ENCODE peak calls at places on chromosomes 13 and 19, in four cellular contexts. U is GM12878, F is K562, D is HL-60. K is an unnamed sample.

GRCh38 chr13:109157275-109157674 is 527.9 kb downstream of the MYO16 start:
- DNase-seq in U (no peak), F (no peak), D (no peak), K (no peak)

GRCh38 chr19:58400638-58400915 is 5.1 kb downstream of the RNF225 start:
- DNase-seq in U (no peak), F (no peak), D (no peak), K (no peak)

GRCh38 chr13:50684366-50684765 is 159.1 kb downstream of the DLEU7 start:
- DNase-seq in U (no peak), F (no peak), D (peak; percentile 56), K (no peak)

GRCh38 chr19:6723108-6723618 is 2.7 kb upstream of the C3 start:
- DNase-seq in U (no peak), F (no peak), D (no peak), K (no peak)

GRCh38 chr19:43544077-43544476 is 11.1 kb downstream of the ZNF575 start:
- DNase-seq in U (no peak), F (no peak), D (no peak), K (no peak)

GRCh38 chr19:32067686-32068085 is 277.7 kb upstream of the ZNF507 start:
- DNase-seq in U (no peak), F (no peak), D (no peak), K (no peak)

GRCh38 chr13:60328073-60328472 is 68.9 kb upstream of the TDRD3 start:
- DNase-seq in U (no peak), F (no peak), D (no peak), K (no peak)

GRCh38 chr19:16216744-16217670 is 19.3 kb downstream of the AP1M1 start:
- DNase-seq in U (no peak), F (no peak), D (no peak), K (no peak)

GRCh38 chr19:2540646-2541454 is 64.9 kb downstream of the GADD45B start:
- DNase-seq in U (no peak), F (no peak), D (no peak), K (no peak)

GRCh38 chr13:44300895-44301638 is 72.6 kb upstream of the SERP2 start:
- DNase-seq in U (peak; percentile 56), F (no peak), D (no peak), K (peak; percentile 9)

GRCh38 chr13:112342841-112343361 is 33.3 kb upstream of the SPACA7 start:
- DNase-seq in U (no peak), F (no peak), D (no peak), K (no peak)

GRCh38 chr13:109389892-109390345 is 396.5 kb downstream of the IRS2 start:
- DNase-seq in U (no peak), F (no peak), D (peak; percentile 92), K (no peak)

GRCh38 chr19:40717880-40718773 is 1.2 kb downstream of the ITPKC start:
- DNase-seq in U (no peak), F (peak; percentile 46), D (no peak), K (no peak)

GRCh38 chr19:28221736-28222135 is 991.2 kb downstream of the UQCRFS1 start:
- DNase-seq in U (no peak), F (no peak), D (no peak), K (no peak)

GRCh38 chr13:79187917-79188699 is 217.9 kb downstream of the RBM26 start:
- DNase-seq in U (no peak), F (no peak), D (no peak), K (no peak)

GRCh38 chr19:54169149-54169731 is 3.7 kb downstream of the TMC4 start:
- DNase-seq in U (no peak), F (no peak), D (no peak), K (no peak)

GRCh38 chr19:54165222-54165621 is 5.7 kb upstream of the LENG1 start:
- DNase-seq in U (no peak), F (no peak), D (no peak), K (no peak)

GRCh38 chr19:54164369-54165068 is 5.0 kb upstream of the LENG1 start:
- DNase-seq in U (no peak), F (peak; percentile 94), D (peak; percentile 17), K (no peak)

GRCh38 chr19:54172413-54172763 is 572 bp downstream of the TMC4 start:
- DNase-seq in U (no peak), F (no peak), D (no peak), K (no peak)

DNA sequence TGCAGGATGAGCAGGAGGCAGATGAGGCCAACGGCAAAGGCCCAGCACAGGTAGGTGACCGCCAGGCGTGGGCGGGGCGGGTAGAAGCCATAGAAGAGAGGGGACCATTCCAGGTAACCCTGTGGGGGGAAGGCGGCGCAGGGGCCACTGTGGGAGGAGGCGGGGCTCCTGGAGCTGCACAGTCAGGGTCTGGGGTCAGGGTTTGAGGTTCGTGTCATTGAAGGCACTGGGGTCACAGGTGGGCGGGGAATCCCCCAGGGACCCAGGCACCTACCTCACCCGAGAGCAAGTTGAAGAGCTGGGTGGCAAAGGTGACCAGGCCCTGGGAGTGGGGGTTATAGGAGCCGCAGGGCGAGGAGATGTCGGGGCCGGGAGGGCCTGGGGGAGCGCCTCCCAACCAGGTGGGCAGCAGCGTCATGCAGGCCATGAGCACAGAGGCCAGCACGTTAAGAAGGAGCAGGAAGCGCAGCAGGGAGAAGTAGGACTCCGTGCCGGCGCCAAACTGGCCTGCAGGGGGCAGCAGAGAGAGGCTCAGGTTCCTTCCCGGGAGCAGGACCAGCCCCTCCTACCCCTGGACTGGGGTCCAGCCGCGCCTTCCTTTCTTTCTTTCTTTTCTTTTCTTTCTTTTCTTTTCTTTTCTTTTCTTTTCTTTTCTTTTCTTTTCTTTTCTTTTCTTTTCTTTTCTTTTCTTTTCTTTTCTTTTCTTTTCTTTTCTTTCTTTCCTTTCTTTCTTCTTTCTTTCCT is 4.6 kb downstream of the TMC4 start:
- DNase-seq in U (no peak), F (peak; percentile 86), D (peak; percentile 92), K (peak; percentile 96)
- TF ChIP-seq POLR2AphosphoS5 in U (no peak), F (no peak), D (no peak), K (no peak)

DNA sequence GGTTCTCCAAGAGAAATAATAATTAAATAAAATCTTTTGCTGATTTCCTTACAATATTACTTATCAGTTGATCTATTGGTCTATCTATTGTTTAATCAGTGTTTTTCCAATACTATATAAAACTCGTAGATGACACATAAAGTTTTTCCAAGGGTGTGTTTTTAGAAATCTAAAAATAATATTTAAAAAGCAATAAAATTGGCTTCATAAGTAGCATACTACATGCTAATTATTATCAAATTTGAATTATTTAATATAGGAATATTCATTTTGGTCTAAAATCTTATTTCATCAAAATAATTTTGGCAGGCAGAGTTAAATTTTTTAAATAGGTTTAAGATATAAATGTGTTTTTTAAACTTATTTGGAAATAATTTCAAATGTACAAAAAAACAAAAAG is 49.4 kb upstream of the MIR17HG start:
- DNase-seq in U (no peak), F (no peak), D (no peak), K (no peak)
- TF ChIP-seq SPI1 in U (no peak), F (no peak), D (no peak), K (no peak)

GRCh38 chr13:68522184-68522583 is 1292.0 kb upstream of the PCDH9 start:
- DNase-seq in U (no peak), F (no peak), D (no peak), K (no peak)

GRCh38 chr13:68523838-68524424 is 1293.8 kb upstream of the PCDH9 start:
- DNase-seq in U (no peak), F (no peak), D (no peak), K (no peak)
- TF ChIP-seq POLR2AphosphoS5 in U (no peak), F (no peak), D (no peak), K (no peak)

GRCh38 chr19:15196683-15197005 is 4.2 kb downstream of the NOTCH3 start:
- DNase-seq in U (no peak), F (no peak), D (no peak), K (no peak)

GRCh38 chr19:15195381-15195964 is 5.3 kb downstream of the NOTCH3 start:
- DNase-seq in U (no peak), F (peak; percentile 57), D (no peak), K (no peak)

GRCh38 chr19:15197275-15198005 is 3.4 kb downstream of the NOTCH3 start:
- DNase-seq in U (no peak), F (no peak), D (peak; percentile 87), K (no peak)

GRCh38 chr19:15195987-15196682 is 4.7 kb downstream of the NOTCH3 start:
- DNase-seq in U (no peak), F (peak; percentile 49), D (no peak), K (no peak)

DNA sequence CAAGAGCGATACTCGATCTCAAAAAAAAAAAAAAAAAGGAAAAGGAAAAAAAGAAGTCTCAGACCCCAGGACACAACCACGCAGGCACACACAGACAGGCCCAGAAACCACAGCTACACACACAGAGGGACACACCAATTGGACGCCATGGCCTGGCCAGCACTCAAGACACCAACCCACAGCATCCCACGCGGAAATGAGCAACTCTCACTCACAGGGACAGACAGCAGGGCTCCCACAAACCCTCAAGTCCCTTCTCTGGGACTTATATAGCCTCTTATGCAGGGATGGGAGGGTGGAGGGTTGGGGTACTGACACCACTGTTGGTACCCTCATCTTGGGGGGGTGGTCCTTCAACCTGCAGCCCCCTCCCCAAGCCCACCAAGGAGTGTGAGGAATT is 5.9 kb downstream of the NOTCH3 start:
- DNase-seq in U (no peak), F (no peak), D (no peak), K (no peak)
- TF ChIP-seq SPI1 in U (no peak), F (no peak), D (no peak), K (no peak)

GRCh38 chr19:18322318-18322758 is 538 bp downstream of the LSM4 start:
- DNase-seq in U (no peak), F (peak; percentile 62), D (peak; percentile 76), K (no peak)
- TF ChIP-seq POLR2AphosphoS5 in U (no peak), F (peak; percentile 52), D (no peak), K (peak; percentile 1)

DNA sequence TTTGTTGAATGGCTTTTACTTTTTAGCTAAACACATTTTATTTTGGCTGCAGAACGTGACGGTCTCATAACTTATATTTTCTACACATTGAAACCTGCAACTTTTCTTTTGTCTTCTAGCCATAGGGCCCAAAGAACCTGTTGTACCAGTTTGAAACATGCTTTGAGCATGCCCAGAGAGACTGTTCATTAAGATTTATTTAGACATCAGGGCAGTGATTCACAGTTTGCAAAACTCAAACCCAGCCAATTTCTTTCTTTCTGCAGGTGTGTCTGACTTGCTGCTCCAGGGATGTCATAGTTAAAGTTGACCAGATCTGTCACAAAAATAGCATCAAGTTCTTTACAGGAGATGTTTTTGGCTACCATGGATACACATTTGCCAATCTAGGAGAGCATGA is 22.0 kb downstream of the SAE1 start:
- DNase-seq in U (no peak), F (no peak), D (no peak), K (no peak)
- TF ChIP-seq SPI1 in U (no peak), F (no peak), D (no peak), K (no peak)

DNA sequence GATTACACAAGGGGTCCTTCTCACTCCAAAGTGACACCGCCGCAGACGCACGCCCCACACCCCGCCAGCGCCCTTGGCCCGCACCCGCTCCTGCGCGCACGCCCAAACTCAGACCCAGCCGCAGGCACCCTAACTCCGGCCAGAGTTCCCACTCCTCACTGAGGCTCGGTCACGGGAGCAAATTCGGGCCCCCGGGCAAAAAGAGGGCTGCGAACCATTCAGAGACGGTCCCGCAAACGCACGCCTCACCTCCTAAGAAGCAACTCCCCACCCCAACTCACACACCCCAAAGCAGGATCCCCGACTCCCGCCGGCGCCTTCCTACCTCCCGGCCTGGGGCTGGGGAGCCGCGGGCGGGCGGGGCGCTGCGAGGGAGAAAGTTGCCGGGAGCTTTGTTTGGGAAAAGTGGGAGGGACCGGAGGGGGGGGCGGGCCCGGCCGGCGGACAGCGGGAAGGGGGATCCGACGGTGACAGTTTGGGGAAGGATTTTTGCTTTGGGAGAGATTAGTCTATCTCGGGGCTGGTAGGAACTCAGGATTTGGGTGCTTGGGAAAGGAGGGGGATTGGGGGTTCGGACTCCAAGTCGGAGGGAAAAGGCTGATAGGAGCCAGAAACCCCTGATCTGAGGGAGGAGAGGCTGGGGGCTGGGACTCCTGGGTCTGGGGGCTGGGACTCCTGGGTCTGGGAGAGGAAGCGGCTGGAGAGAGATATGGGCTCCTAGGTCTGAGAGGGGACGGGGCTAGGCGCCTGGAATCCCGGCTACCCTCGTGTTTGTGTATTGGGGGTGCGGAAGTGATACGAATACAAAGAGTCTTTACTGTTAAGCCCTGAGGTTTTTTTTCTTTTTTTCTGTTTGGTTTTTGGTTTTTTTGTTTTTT is at the start of gene TEAD2:
- DNase-seq in U (no peak), F (peak; percentile 80), D (no peak), K (no peak)
- TF ChIP-seq POLR2AphosphoS5 in U (no peak), F (peak; percentile 21), D (no peak), K (no peak)

K was measured in GM12891.